ENCODE peak calls at places on chromosomes 3 and 15, in seven cellular contexts. S is mucosa of gallbladder; Y is GM12865; E is hypothalamus; W is esophagus squamous epithelium; X is GM12878; R is stimulated activated CD4-positive, alpha-beta T cell treated with anti-CD3 and anti-CD28 coated beads, Interleukin-4, amount 100 ng/mL, for 4 hours. L is an unnamed sample.

GRCh38 chr3:51947215-51947900 is 5.2 kb downstream of the PARP3 start:
- DNase-seq in S (no peak), W (no peak), R (no peak), Y (no peak), X (no peak), E (no peak), L (no peak)

GRCh38 chr3:10194328-10195071 is 29.8 kb downstream of the IRAK2 start:
- DNase-seq in E (peak), Y (peak), R (peak), X (peak), W (no peak), S (no peak), L (no peak)

GRCh38 chr3:63450023-63450422 is 171.9 kb downstream of the SYNPR start:
- DNase-seq in R (no peak), Y (no peak), E (no peak), S (no peak), W (no peak), X (no peak), L (no peak)

GRCh38 chr3:135929670-135930069 is 35.9 kb upstream of the PPP2R3A start:
- DNase-seq in E (no peak), S (peak), X (no peak), W (no peak), Y (no peak), R (no peak), L (no peak)

GRCh38 chr3:192417559-192418055 is 309.7 kb downstream of the FGF12 start:
- DNase-seq in R (no peak), X (no peak), E (no peak), W (no peak), Y (no peak), S (no peak), L (no peak)

GRCh38 chr3:151281671-151282334 is 3.5 kb upstream of the P2RY14 start:
- DNase-seq in X (no peak), W (no peak), E (no peak), R (no peak), S (no peak), Y (no peak), L (no peak)

GRCh38 chr3:65946438-65946837 is 92.3 kb downstream of the MAGI1 start:
- DNase-seq in W (no peak), R (no peak), X (no peak), S (peak), Y (no peak), E (no peak), L (no peak)

GRCh38 chr3:58043933-58044332 is 35.7 kb downstream of the FLNB start:
- DNase-seq in S (no peak), X (no peak), Y (no peak), R (no peak), E (no peak), W (no peak), L (no peak)

GRCh38 chr3:156825795-156826143 is 384 bp upstream of the LEKR1 start:
- DNase-seq in R (no peak), S (no peak), X (no peak), Y (no peak), W (no peak), E (no peak), L (no peak)

GRCh38 chr15:67897646-67898045 is 57.8 kb upstream of the RNU6-1 start:
- DNase-seq in R (no peak), Y (no peak), E (no peak), X (no peak), W (no peak), S (no peak), L (no peak)

L was measured in NCI-H1417.